ENCODE peak calls at places on chromosome 15, in seven cellular contexts. One of them, this sample, is unnamed.
A peak's percentile ranks its signal among the peaks of the same experiment; 100 is the strongest.

GRCh38 chr15:22944651-22945050 is 35.5 kb downstream of the CYFIP1 start:
- DNase-seq in T-cell: no peak
- DNase-seq in activated CD4-positive, CD25-positive, alpha-beta regulatory T cell: no peak
- DNase-seq in left colon: peak; percentile 82
- DNase-seq in stimulated activated effector memory CD8-positive, alpha-beta T cell treated with anti-CD3 and anti-CD28 coated beads, Interleukin-12 subunit alpha, Interleukin-12 subunit beta, amount 100 ng/mL, for 72 hours: no peak
- DNase-seq in NCI-H1092: no peak
- DNase-seq in activated naive CD4-positive, alpha-beta T cell treated with Interleukin-2 at 50 U/mL for 16 hours: no peak
- DNase-seq in this sample: no peak

GRCh38 chr15:82540055-82540983 is at the start of gene RPS17:
- DNase-seq in T-cell: peak; percentile 98
- DNase-seq in activated CD4-positive, CD25-positive, alpha-beta regulatory T cell: no peak
- DNase-seq in left colon: peak; percentile 97
- DNase-seq in stimulated activated effector memory CD8-positive, alpha-beta T cell treated with anti-CD3 and anti-CD28 coated beads, Interleukin-12 subunit alpha, Interleukin-12 subunit beta, amount 100 ng/mL, for 72 hours: peak; percentile 99
- DNase-seq in NCI-H1092: no peak
- DNase-seq in activated naive CD4-positive, alpha-beta T cell treated with Interleukin-2 at 50 U/mL for 16 hours: peak; percentile 98
- DNase-seq in this sample: peak; percentile 99

GRCh38 chr15:75061272-75061671 is 37.9 kb downstream of the PPCDC start:
- DNase-seq in T-cell: no peak
- DNase-seq in activated CD4-positive, CD25-positive, alpha-beta regulatory T cell: no peak
- DNase-seq in left colon: no peak
- DNase-seq in stimulated activated effector memory CD8-positive, alpha-beta T cell treated with anti-CD3 and anti-CD28 coated beads, Interleukin-12 subunit alpha, Interleukin-12 subunit beta, amount 100 ng/mL, for 72 hours: peak; percentile 55
- DNase-seq in NCI-H1092: no peak
- DNase-seq in activated naive CD4-positive, alpha-beta T cell treated with Interleukin-2 at 50 U/mL for 16 hours: no peak
- DNase-seq in this sample: no peak

GRCh38 chr15:82894971-82895520 is 57.5 kb downstream of the HOMER2 start:
- DNase-seq in T-cell: no peak
- DNase-seq in activated CD4-positive, CD25-positive, alpha-beta regulatory T cell: no peak
- DNase-seq in left colon: no peak
- DNase-seq in stimulated activated effector memory CD8-positive, alpha-beta T cell treated with anti-CD3 and anti-CD28 coated beads, Interleukin-12 subunit alpha, Interleukin-12 subunit beta, amount 100 ng/mL, for 72 hours: no peak
- DNase-seq in NCI-H1092: no peak
- DNase-seq in activated naive CD4-positive, alpha-beta T cell treated with Interleukin-2 at 50 U/mL for 16 hours: no peak
- DNase-seq in this sample: no peak

GRCh38 chr15:82122754-82123400 is 77.1 kb upstream of the MEX3B start:
- DNase-seq in T-cell: no peak
- DNase-seq in activated CD4-positive, CD25-positive, alpha-beta regulatory T cell: no peak
- DNase-seq in left colon: no peak
- DNase-seq in stimulated activated effector memory CD8-positive, alpha-beta T cell treated with anti-CD3 and anti-CD28 coated beads, Interleukin-12 subunit alpha, Interleukin-12 subunit beta, amount 100 ng/mL, for 72 hours: no peak
- DNase-seq in NCI-H1092: no peak
- DNase-seq in activated naive CD4-positive, alpha-beta T cell treated with Interleukin-2 at 50 U/mL for 16 hours: no peak
- DNase-seq in this sample: no peak

GRCh38 chr15:85047271-85047948 is 65.8 kb downstream of the PDE8A start:
- DNase-seq in T-cell: no peak
- DNase-seq in activated CD4-positive, CD25-positive, alpha-beta regulatory T cell: no peak
- DNase-seq in left colon: no peak
- DNase-seq in stimulated activated effector memory CD8-positive, alpha-beta T cell treated with anti-CD3 and anti-CD28 coated beads, Interleukin-12 subunit alpha, Interleukin-12 subunit beta, amount 100 ng/mL, for 72 hours: no peak
- DNase-seq in NCI-H1092: no peak
- DNase-seq in activated naive CD4-positive, alpha-beta T cell treated with Interleukin-2 at 50 U/mL for 16 hours: no peak
- DNase-seq in this sample: no peak

GRCh38 chr15:89556413-89557262 is 18.6 kb upstream of the TICRR start:
- DNase-seq in T-cell: peak; percentile 32
- DNase-seq in activated CD4-positive, CD25-positive, alpha-beta regulatory T cell: no peak
- DNase-seq in left colon: peak; percentile 41
- DNase-seq in stimulated activated effector memory CD8-positive, alpha-beta T cell treated with anti-CD3 and anti-CD28 coated beads, Interleukin-12 subunit alpha, Interleukin-12 subunit beta, amount 100 ng/mL, for 72 hours: peak; percentile 60
- DNase-seq in NCI-H1092: peak; percentile 27
- DNase-seq in activated naive CD4-positive, alpha-beta T cell treated with Interleukin-2 at 50 U/mL for 16 hours: peak; percentile 38
- DNase-seq in this sample: no peak

GRCh38 chr15:87841426-87841998 is 415.0 kb downstream of the NTRK3 start:
- DNase-seq in T-cell: no peak
- DNase-seq in activated CD4-positive, CD25-positive, alpha-beta regulatory T cell: no peak
- DNase-seq in left colon: no peak
- DNase-seq in stimulated activated effector memory CD8-positive, alpha-beta T cell treated with anti-CD3 and anti-CD28 coated beads, Interleukin-12 subunit alpha, Interleukin-12 subunit beta, amount 100 ng/mL, for 72 hours: no peak
- DNase-seq in NCI-H1092: no peak
- DNase-seq in activated naive CD4-positive, alpha-beta T cell treated with Interleukin-2 at 50 U/mL for 16 hours: no peak
- DNase-seq in this sample: no peak

GRCh38 chr15:80694624-80695098 is 449 bp upstream of the ABHD17C start:
- DNase-seq in T-cell: peak; percentile 9
- DNase-seq in activated CD4-positive, CD25-positive, alpha-beta regulatory T cell: no peak
- DNase-seq in left colon: peak; percentile 57
- DNase-seq in stimulated activated effector memory CD8-positive, alpha-beta T cell treated with anti-CD3 and anti-CD28 coated beads, Interleukin-12 subunit alpha, Interleukin-12 subunit beta, amount 100 ng/mL, for 72 hours: peak; percentile 61
- DNase-seq in NCI-H1092: no peak
- DNase-seq in activated naive CD4-positive, alpha-beta T cell treated with Interleukin-2 at 50 U/mL for 16 hours: no peak
- DNase-seq in this sample: peak; percentile 42

GRCh38 chr15:66169023-66169422 is 84.5 kb downstream of the MEGF11 start:
- DNase-seq in T-cell: no peak
- DNase-seq in activated CD4-positive, CD25-positive, alpha-beta regulatory T cell: no peak
- DNase-seq in left colon: no peak
- DNase-seq in stimulated activated effector memory CD8-positive, alpha-beta T cell treated with anti-CD3 and anti-CD28 coated beads, Interleukin-12 subunit alpha, Interleukin-12 subunit beta, amount 100 ng/mL, for 72 hours: no peak
- DNase-seq in NCI-H1092: no peak
- DNase-seq in activated naive CD4-positive, alpha-beta T cell treated with Interleukin-2 at 50 U/mL for 16 hours: no peak
- DNase-seq in this sample: peak; percentile 46

GRCh38 chr15:58442122-58442521 is 10.3 kb downstream of the LIPC start:
- DNase-seq in T-cell: no peak
- DNase-seq in activated CD4-positive, CD25-positive, alpha-beta regulatory T cell: no peak
- DNase-seq in left colon: no peak
- DNase-seq in stimulated activated effector memory CD8-positive, alpha-beta T cell treated with anti-CD3 and anti-CD28 coated beads, Interleukin-12 subunit alpha, Interleukin-12 subunit beta, amount 100 ng/mL, for 72 hours: no peak
- DNase-seq in NCI-H1092: no peak
- DNase-seq in activated naive CD4-positive, alpha-beta T cell treated with Interleukin-2 at 50 U/mL for 16 hours: no peak
- DNase-seq in this sample: no peak

GRCh38 chr15:45612790-45613415 is 21.9 kb upstream of the SQOR start:
- DNase-seq in T-cell: no peak
- DNase-seq in activated CD4-positive, CD25-positive, alpha-beta regulatory T cell: no peak
- DNase-seq in left colon: no peak
- DNase-seq in stimulated activated effector memory CD8-positive, alpha-beta T cell treated with anti-CD3 and anti-CD28 coated beads, Interleukin-12 subunit alpha, Interleukin-12 subunit beta, amount 100 ng/mL, for 72 hours: no peak
- DNase-seq in NCI-H1092: no peak
- DNase-seq in activated naive CD4-positive, alpha-beta T cell treated with Interleukin-2 at 50 U/mL for 16 hours: no peak
- DNase-seq in this sample: no peak

GRCh38 chr15:101641894-101642293 is 10.3 kb downstream of the TM2D3 start:
- DNase-seq in T-cell: no peak
- DNase-seq in activated CD4-positive, CD25-positive, alpha-beta regulatory T cell: no peak
- DNase-seq in left colon: no peak
- DNase-seq in stimulated activated effector memory CD8-positive, alpha-beta T cell treated with anti-CD3 and anti-CD28 coated beads, Interleukin-12 subunit alpha, Interleukin-12 subunit beta, amount 100 ng/mL, for 72 hours: no peak
- DNase-seq in NCI-H1092: no peak
- DNase-seq in activated naive CD4-positive, alpha-beta T cell treated with Interleukin-2 at 50 U/mL for 16 hours: no peak
- DNase-seq in this sample: no peak

GRCh38 chr15:57610130-57610529 is 18.4 kb downstream of the MYZAP start:
- DNase-seq in T-cell: no peak
- DNase-seq in activated CD4-positive, CD25-positive, alpha-beta regulatory T cell: no peak
- DNase-seq in left colon: peak; percentile 79
- DNase-seq in stimulated activated effector memory CD8-positive, alpha-beta T cell treated with anti-CD3 and anti-CD28 coated beads, Interleukin-12 subunit alpha, Interleukin-12 subunit beta, amount 100 ng/mL, for 72 hours: no peak
- DNase-seq in NCI-H1092: peak; percentile 30
- DNase-seq in activated naive CD4-positive, alpha-beta T cell treated with Interleukin-2 at 50 U/mL for 16 hours: no peak
- DNase-seq in this sample: no peak

GRCh38 chr15:95972136-95972553 is 358.4 kb upstream of the NR2F2 start:
- DNase-seq in T-cell: no peak
- DNase-seq in activated CD4-positive, CD25-positive, alpha-beta regulatory T cell: no peak
- DNase-seq in left colon: no peak
- DNase-seq in stimulated activated effector memory CD8-positive, alpha-beta T cell treated with anti-CD3 and anti-CD28 coated beads, Interleukin-12 subunit alpha, Interleukin-12 subunit beta, amount 100 ng/mL, for 72 hours: no peak
- DNase-seq in NCI-H1092: no peak
- DNase-seq in activated naive CD4-positive, alpha-beta T cell treated with Interleukin-2 at 50 U/mL for 16 hours: no peak
- DNase-seq in this sample: no peak

GRCh38 chr15:25176616-25176923 is 221.8 kb downstream of the SNRPN start:
- DNase-seq in T-cell: no peak
- DNase-seq in activated CD4-positive, CD25-positive, alpha-beta regulatory T cell: no peak
- DNase-seq in left colon: no peak
- DNase-seq in stimulated activated effector memory CD8-positive, alpha-beta T cell treated with anti-CD3 and anti-CD28 coated beads, Interleukin-12 subunit alpha, Interleukin-12 subunit beta, amount 100 ng/mL, for 72 hours: no peak
- DNase-seq in NCI-H1092: no peak
- DNase-seq in activated naive CD4-positive, alpha-beta T cell treated with Interleukin-2 at 50 U/mL for 16 hours: no peak
- DNase-seq in this sample: peak; percentile 2

GRCh38 chr15:101091080-101092017 is 160.5 kb downstream of the CHSY1 start:
- DNase-seq in T-cell: no peak
- DNase-seq in activated CD4-positive, CD25-positive, alpha-beta regulatory T cell: no peak
- DNase-seq in left colon: no peak
- DNase-seq in stimulated activated effector memory CD8-positive, alpha-beta T cell treated with anti-CD3 and anti-CD28 coated beads, Interleukin-12 subunit alpha, Interleukin-12 subunit beta, amount 100 ng/mL, for 72 hours: no peak
- DNase-seq in NCI-H1092: no peak
- DNase-seq in activated naive CD4-positive, alpha-beta T cell treated with Interleukin-2 at 50 U/mL for 16 hours: no peak
- DNase-seq in this sample: no peak

GRCh38 chr15:31487811-31488436 is 161.3 kb downstream of the KLF13 start:
- DNase-seq in T-cell: no peak
- DNase-seq in activated CD4-positive, CD25-positive, alpha-beta regulatory T cell: no peak
- DNase-seq in left colon: no peak
- DNase-seq in stimulated activated effector memory CD8-positive, alpha-beta T cell treated with anti-CD3 and anti-CD28 coated beads, Interleukin-12 subunit alpha, Interleukin-12 subunit beta, amount 100 ng/mL, for 72 hours: no peak
- DNase-seq in NCI-H1092: no peak
- DNase-seq in activated naive CD4-positive, alpha-beta T cell treated with Interleukin-2 at 50 U/mL for 16 hours: peak; percentile 29
- DNase-seq in this sample: peak; percentile 49

GRCh38 chr15:79028411-79028964 is 62.1 kb downstream of the RASGRF1 start:
- DNase-seq in T-cell: no peak
- DNase-seq in activated CD4-positive, CD25-positive, alpha-beta regulatory T cell: no peak
- DNase-seq in left colon: peak; percentile 22
- DNase-seq in stimulated activated effector memory CD8-positive, alpha-beta T cell treated with anti-CD3 and anti-CD28 coated beads, Interleukin-12 subunit alpha, Interleukin-12 subunit beta, amount 100 ng/mL, for 72 hours: peak; percentile 71
- DNase-seq in NCI-H1092: peak; percentile 25
- DNase-seq in activated naive CD4-positive, alpha-beta T cell treated with Interleukin-2 at 50 U/mL for 16 hours: peak; percentile 7
- DNase-seq in this sample: no peak

GRCh38 chr15:32657198-32657886 is 15.8 kb downstream of the SCG5 start:
- DNase-seq in T-cell: no peak
- DNase-seq in activated CD4-positive, CD25-positive, alpha-beta regulatory T cell: no peak
- DNase-seq in left colon: no peak
- DNase-seq in stimulated activated effector memory CD8-positive, alpha-beta T cell treated with anti-CD3 and anti-CD28 coated beads, Interleukin-12 subunit alpha, Interleukin-12 subunit beta, amount 100 ng/mL, for 72 hours: no peak
- DNase-seq in NCI-H1092: no peak
- DNase-seq in activated naive CD4-positive, alpha-beta T cell treated with Interleukin-2 at 50 U/mL for 16 hours: no peak
- DNase-seq in this sample: no peak

GRCh38 chr15:72302955-72303354 is 17.0 kb downstream of the CELF6 start:
- DNase-seq in T-cell: no peak
- DNase-seq in activated CD4-positive, CD25-positive, alpha-beta regulatory T cell: no peak
- DNase-seq in left colon: no peak
- DNase-seq in stimulated activated effector memory CD8-positive, alpha-beta T cell treated with anti-CD3 and anti-CD28 coated beads, Interleukin-12 subunit alpha, Interleukin-12 subunit beta, amount 100 ng/mL, for 72 hours: no peak
- DNase-seq in NCI-H1092: no peak
- DNase-seq in activated naive CD4-positive, alpha-beta T cell treated with Interleukin-2 at 50 U/mL for 16 hours: no peak
- DNase-seq in this sample: no peak

GRCh38 chr15:59688383-59688887 is 685 bp downstream of the BNIP2 start:
- DNase-seq in T-cell: no peak
- DNase-seq in activated CD4-positive, CD25-positive, alpha-beta regulatory T cell: no peak
- DNase-seq in left colon: no peak
- DNase-seq in stimulated activated effector memory CD8-positive, alpha-beta T cell treated with anti-CD3 and anti-CD28 coated beads, Interleukin-12 subunit alpha, Interleukin-12 subunit beta, amount 100 ng/mL, for 72 hours: no peak
- DNase-seq in NCI-H1092: no peak
- DNase-seq in activated naive CD4-positive, alpha-beta T cell treated with Interleukin-2 at 50 U/mL for 16 hours: no peak
- DNase-seq in this sample: no peak